ENCODE peak calls at places on chromosomes 3 and 15, in ten cellular contexts. J is colonic mucosa, N is neural progenitor cell, T is GM23248, C is NT2/D1, X is PC-3, F is IMR-90, G is mammary epithelial cell, E is K562, L is Karpas-422. K is an unnamed sample. For H3K9me3, the result is how much of the 10 kb centered on the place peaks cover.

GRCh38 chr3:35675621-35676020 is 36.3 kb downstream of the ARPP21 start:
- DNase-seq in J (no peak), N (no peak), T (no peak), C (no peak), X (no peak), F (no peak), G (no peak), E (no peak), L (no peak), K (no peak)

GRCh38 chr15:89502867-89503595 is 6.6 kb upstream of the RHCG start:
- DNase-seq in J (peak), N (no peak), T (no peak), C (no peak), X (peak), F (no peak), G (peak), E (no peak), L (no peak), K (no peak)

GRCh38 chr3:113006350-113007056 is 15.7 kb downstream of the GTPBP8 start:
- DNase-seq in J (no peak), N (no peak), T (no peak), C (no peak), X (no peak), F (no peak), G (no peak), E (no peak), L (peak), K (no peak)

GRCh38 chr3:121552379-121552778 is 6.6 kb upstream of the POLQ start:
- DNase-seq in J (no peak), N (no peak), T (peak), C (no peak), X (no peak), F (no peak), G (no peak), E (no peak), L (no peak), K (no peak)

GRCh38 chr15:45307230-45307924 is 55.3 kb downstream of the SLC28A2 start:
- DNase-seq in J (no peak), N (peak), T (peak), C (no peak), X (peak), F (peak), G (peak), E (no peak), L (peak), K (peak)

GRCh38 chr3:37712918-37713819 is 148.5 kb upstream of the CTDSPL start:
- DNase-seq in J (no peak), N (peak), T (peak), C (no peak), X (peak), F (peak), G (no peak), E (no peak), L (no peak), K (peak)

GRCh38 chr3:129558772-129559564 is 16.0 kb downstream of the H1-8 start:
- DNase-seq in J (no peak), N (no peak), T (peak), C (no peak), X (no peak), F (peak), G (no peak), E (peak), L (peak), K (peak)

GRCh38 chr3:152314677-152315353 is 46.1 kb downstream of the MBNL1 start:
- DNase-seq in J (no peak), N (no peak), T (no peak), C (no peak), X (no peak), F (no peak), G (no peak), E (no peak), L (no peak), K (no peak)

GRCh38 chr3:59555593-59556315 is 505.9 kb upstream of the CFAP20DC start:
- DNase-seq in J (no peak), N (no peak), T (peak), C (no peak), X (peak), F (peak), G (peak), E (no peak), L (no peak), K (peak)

GRCh38 chr15:29208352-29208751 is 61.3 kb downstream of the NSMCE3 start:
- DNase-seq in J (no peak), N (no peak), T (no peak), C (no peak), X (peak), F (no peak), G (no peak), E (no peak), L (no peak), K (no peak)

GRCh38 chr3:13420051-13420816 is at the start of gene NUP210:
- DNase-seq in J (peak), N (peak), T (no peak), C (no peak), X (peak), F (no peak), G (no peak), E (peak), L (peak), K (peak)

GRCh38 chr3:174028673-174029072 is 631.1 kb downstream of the NLGN1 start:
- DNase-seq in J (no peak), N (no peak), T (no peak), C (no peak), X (no peak), F (no peak), G (no peak), E (no peak), L (no peak), K (no peak)

GRCh38 chr3:23685484-23686258 is 120.1 kb upstream of the UBE2E1 start:
- DNase-seq in J (peak), N (no peak), T (peak), C (no peak), X (peak), F (peak), G (peak), E (peak), L (no peak), K (peak)

GRCh38 chr3:120496278-120496975 is 45.6 kb upstream of the FSTL1 start:
- DNase-seq in J (no peak), N (no peak), T (peak), C (no peak), X (peak), F (peak), G (peak), E (no peak), L (no peak), K (peak)

GRCh38 chr15:44662478-44663409 is 718 bp downstream of the SPG11 start:
- DNase-seq in J (peak), N (peak), T (peak), C (peak), X (peak), F (peak), G (peak), E (peak), L (peak), K (peak)

GRCh38 chr3:42667523-42668402 is 14.3 kb downstream of the ZBTB47 start:
- DNase-seq in J (no peak), N (no peak), T (no peak), C (no peak), X (no peak), F (no peak), G (no peak), E (no peak), L (no peak), K (no peak)

GRCh38 chr15:55694652-55695150 is 48.3 kb downstream of the PRTG start:
- DNase-seq in J (peak), N (peak), T (no peak), C (peak), X (peak), F (peak), G (no peak), E (no peak), L (no peak), K (no peak)

GRCh38 chr3:88795502-88795901 is 311.9 kb upstream of the EPHA3 start:
- DNase-seq in J (no peak), N (no peak), T (no peak), C (no peak), X (no peak), F (no peak), G (no peak), E (no peak), L (no peak), K (no peak)

GRCh38 chr15:72155635-72156616 is 37.7 kb downstream of the SENP8 start:
- DNase-seq in J (peak), N (peak), T (peak), C (peak), X (peak), F (peak), G (peak), E (peak), L (peak), K (peak)

GRCh38 chr15:78457101-78457500 is 19.1 kb downstream of the IREB2 start:
- DNase-seq in J (no peak), N (no peak), T (peak), C (no peak), X (peak), F (peak), G (peak), E (no peak), L (no peak), K (peak)

GRCh38 chr3:68666409-68667193 is 265.7 kb downstream of the TAFA4 start:
- DNase-seq in J (no peak), N (no peak), T (no peak), C (peak), X (no peak), F (no peak), G (peak), E (no peak), L (no peak), K (peak)

GRCh38 chr3:194332858-194333211 is 18.3 kb downstream of the CPN2 start:
- DNase-seq in J (no peak), N (no peak), T (no peak), C (no peak), X (no peak), F (no peak), G (no peak), E (no peak), L (no peak), K (no peak)

GRCh38 chr15:76932090-76932966 is 779 bp downstream of the RCN2 start:
- DNase-seq in J (no peak), N (peak), T (peak), C (no peak), X (no peak), F (peak), G (peak), E (no peak), L (peak), K (peak)

GRCh38 chr3:141083831-141084624 is 32.9 kb downstream of the SPSB4 start:
- DNase-seq in J (no peak), N (peak), T (no peak), C (no peak), X (no peak), F (no peak), G (no peak), E (no peak), L (no peak), K (no peak)

GRCh38 chr15:52709172-52709979 is 30.2 kb upstream of the ATOSA start:
- DNase-seq in J (peak), N (peak), T (no peak), C (peak), X (no peak), F (no peak), G (no peak), E (no peak), L (peak), K (no peak)

GRCh38 chr3:59121346-59122144 is 71.7 kb upstream of the CFAP20DC start:
- DNase-seq in J (no peak), N (no peak), T (no peak), C (no peak), X (no peak), F (no peak), G (no peak), E (no peak), L (no peak), K (no peak)

GRCh38 chr3:22887664-22888291 is 315.3 kb upstream of the UBE2E2 start:
- DNase-seq in J (peak), N (peak), T (peak), C (peak), X (peak), F (peak), G (peak), E (no peak), L (peak), K (peak)

GRCh38 chr3:12885585-12885934 is 44.2 kb upstream of the RPL32 start:
- DNase-seq in J (no peak), N (no peak), T (no peak), C (no peak), X (no peak), F (no peak), G (no peak), E (no peak), L (no peak), K (no peak)

GRCh38 chr3:81742581-81742980 is 18.9 kb downstream of the GBE1 start:
- DNase-seq in J (no peak), N (no peak), T (peak), C (no peak), X (no peak), F (no peak), G (no peak), E (no peak), L (no peak), K (peak)

GRCh38 chr15:28100516-28101195 is 1.5 kb upstream of the OCA2 start:
- DNase-seq in J (no peak), N (no peak), T (no peak), C (no peak), X (no peak), F (no peak), G (no peak), E (no peak), L (no peak), K (no peak)

GRCh38 chr3:119156868-119157267 is 10.9 kb downstream of the TEX55 start:
- DNase-seq in J (no peak), N (no peak), T (no peak), C (no peak), X (no peak), F (no peak), G (no peak), E (no peak), L (no peak), K (no peak)

GRCh38 chr3:68468695-68469375 is 463.5 kb downstream of the TAFA4 start:
- DNase-seq in J (no peak), N (no peak), T (no peak), C (no peak), X (no peak), F (no peak), G (no peak), E (no peak), L (no peak), K (no peak)

GRCh38 chr15:80595391-80595790 is 99.7 kb upstream of the ABHD17C start:
- DNase-seq in J (no peak), N (no peak), T (peak), C (no peak), X (peak), F (peak), G (no peak), E (no peak), L (no peak), K (no peak)

GRCh38 chr3:188051801-188052228 is 102.1 kb upstream of the LPP start:
- DNase-seq in J (peak), N (no peak), T (no peak), C (no peak), X (no peak), F (no peak), G (no peak), E (no peak), L (no peak), K (no peak)

GRCh38 chr15:98758224-98758623 is 109.9 kb downstream of the IGF1R start:
- DNase-seq in J (no peak), N (no peak), T (no peak), C (no peak), X (no peak), F (no peak), G (no peak), E (no peak), L (no peak), K (no peak)

GRCh38 chr3:17954801-17955200 is 212.4 kb upstream of the TBC1D5 start:
- DNase-seq in J (no peak), N (peak), T (no peak), C (no peak), X (no peak), F (no peak), G (no peak), E (no peak), L (peak), K (no peak)

GRCh38 chr3:14391033-14391432 is 11.4 kb upstream of the SLC6A6 start:
- DNase-seq in J (no peak), N (no peak), T (peak), C (no peak), X (peak), F (peak), G (peak), E (no peak), L (no peak), K (peak)

GRCh38 chr3:72195895-72196294 is 410.9 kb upstream of the PROK2 start:
- DNase-seq in J (no peak), N (no peak), T (no peak), C (no peak), X (no peak), F (no peak), G (no peak), E (no peak), L (no peak), K (no peak)

GRCh38 chr15:62066663-62067447 is at the start of gene C2CD4A:
- DNase-seq in J (peak), N (peak), T (peak), C (peak), X (peak), F (peak), G (peak), E (no peak), L (peak), K (peak)

GRCh38 chr3:84904819-84905555 is 53.8 kb upstream of the CADM2 start:
- DNase-seq in J (no peak), N (peak), T (no peak), C (no peak), X (no peak), F (no peak), G (no peak), E (no peak), L (no peak), K (no peak)

GRCh38 chr3:1805331-1805730 is 293.3 kb upstream of the CNTN4 start:
- DNase-seq in J (no peak), N (no peak), T (no peak), C (no peak), X (no peak), F (no peak), G (peak), E (no peak), L (no peak), K (no peak)
- H3K9me3 ChIP-seq in J (under half), N (under half), T (under half), C (under half), X (under half), F (under half), G (under half), E (under half), L (under half), K (under half)

GRCh38 chr3:29281265-29282228 is 676 bp downstream of the RBMS3 start:
- DNase-seq in J (no peak), N (peak), T (peak), C (no peak), X (peak), F (peak), G (peak), E (no peak), L (no peak), K (peak)
- H3K9ac ChIP-seq in J (peak), N (no peak), T (peak), C (no peak), X (peak), F (peak), G (peak), E (no peak), L (no peak), K (peak)

GRCh38 chr15:75714195-75714594 is 1.5 kb upstream of the CSPG4 start:
- DNase-seq in J (no peak), N (no peak), T (no peak), C (no peak), X (no peak), F (no peak), G (no peak), E (no peak), L (no peak), K (no peak)
- H3K4me3 ChIP-seq in J (no peak), N (no peak), T (no peak), C (no peak), X (no peak), F (no peak), G (no peak), E (no peak), L (no peak), K (no peak)

GRCh38 chr3:44659434-44659833 is 10.9 kb downstream of the ZNF35 start:
- DNase-seq in J (no peak), N (no peak), T (no peak), C (no peak), X (no peak), F (no peak), G (no peak), E (no peak), L (no peak), K (no peak)
- H3K9me3 ChIP-seq in J (under half), N (under half), T (under half), C (under half), X (under half), F (under half), G (under half), E (under half), L (under half), K (under half)

DNA sequence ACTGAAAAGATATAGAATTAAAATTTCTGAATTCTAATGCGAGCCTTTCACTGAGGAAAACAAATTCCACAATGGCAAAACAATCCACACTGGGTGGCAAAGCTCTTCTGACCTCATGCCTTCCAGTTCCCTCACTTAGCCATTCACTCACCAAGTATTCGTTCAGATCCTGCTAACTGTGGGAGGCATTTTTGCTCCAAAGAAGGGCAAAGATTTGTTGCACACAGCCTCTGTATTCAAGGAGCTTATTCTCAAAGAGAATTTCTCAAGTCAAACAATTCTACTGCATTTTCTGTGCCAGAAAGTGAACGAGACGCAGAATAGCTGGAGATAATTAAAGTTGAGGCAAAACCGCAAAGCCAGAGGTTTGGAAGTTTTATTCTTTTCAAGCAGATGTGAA is 77.3 kb downstream of the CPNE4 start:
- DNase-seq in J (no peak), N (peak), T (peak), C (no peak), X (no peak), F (no peak), G (no peak), E (no peak), L (peak), K (no peak)
- H3K9ac ChIP-seq in J (no peak), N (no peak), T (no peak), C (no peak), X (no peak), F (no peak), G (no peak), E (no peak), L (no peak), K (no peak)

GRCh38 chr15:100114100-100114499 is 227.7 kb downstream of the ADAMTS17 start:
- DNase-seq in J (no peak), N (peak), T (peak), C (no peak), X (no peak), F (peak), G (peak), E (no peak), L (no peak), K (no peak)
- H3K4me3 ChIP-seq in J (no peak), N (no peak), T (no peak), C (no peak), X (no peak), F (peak), G (no peak), E (no peak), L (no peak), K (peak)

GRCh38 chr3:6110451-6110850 is 750.5 kb upstream of the GRM7 start:
- DNase-seq in J (no peak), N (no peak), T (no peak), C (no peak), X (no peak), F (no peak), G (no peak), E (no peak), L (no peak), K (no peak)

GRCh38 chr3:6108957-6109356 is 752.0 kb upstream of the GRM7 start:
- DNase-seq in J (no peak), N (no peak), T (no peak), C (no peak), X (no peak), F (no peak), G (no peak), E (no peak), L (no peak), K (no peak)

GRCh38 chr3:6113338-6113737 is 747.6 kb upstream of the GRM7 start:
- DNase-seq in J (no peak), N (no peak), T (no peak), C (no peak), X (no peak), F (no peak), G (no peak), E (no peak), L (no peak), K (no peak)

DNA sequence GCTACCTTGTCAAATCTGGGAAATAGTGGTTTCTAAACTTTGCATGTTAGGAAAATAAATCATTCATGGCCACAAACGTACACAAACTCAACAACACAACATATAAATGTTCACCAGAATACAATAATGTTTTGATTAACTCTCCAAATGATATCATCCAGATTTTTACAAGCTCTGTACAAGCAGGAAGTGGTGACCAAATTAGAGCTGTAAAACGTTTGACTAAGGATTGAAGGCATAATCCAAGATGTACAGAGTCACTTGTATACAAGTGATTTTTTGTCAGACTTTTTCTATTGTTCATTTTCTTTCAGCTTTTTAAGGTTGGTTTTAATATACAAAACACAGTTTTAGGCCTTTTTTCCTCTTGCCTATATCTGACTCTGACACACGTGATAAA is 748.4 kb upstream of the GRM7 start:
- DNase-seq in J (no peak), N (no peak), T (no peak), C (no peak), X (peak), F (no peak), G (no peak), E (no peak), L (no peak), K (no peak)
- H3K9me3 ChIP-seq in J (under half), N (under half), T (under half), C (under half), X (under half), F (under half), G (under half), E (under half), L (under half), K (under half)

K was measured in adipocyte.